ENCODE peak calls at places on chromosomes 2 and 18, in six cellular contexts. One of them, this sample, is unnamed.

GRCh38 chr2:10266133-10266620 is 36.5 kb upstream of the HPCAL1 start:
- DNase-seq in tibial artery: peak; percentile 25
- DNase-seq in NAMALWA: no peak
- DNase-seq in epithelial cell of esophagus: no peak
- DNase-seq in AG10803: peak; percentile 58
- DNase-seq in foreskin fibroblast: peak; percentile 34
- DNase-seq in this sample: no peak

GRCh38 chr2:167294031-167294774 is 405.9 kb downstream of the XIRP2 start:
- DNase-seq in tibial artery: peak; percentile 66
- DNase-seq in AG10803: no peak
- DNase-seq in NAMALWA: no peak
- DNase-seq in epithelial cell of esophagus: peak; percentile 10
- DNase-seq in foreskin fibroblast: peak; percentile 15
- DNase-seq in this sample: no peak

GRCh38 chr2:28068098-28068497 is 177.6 kb downstream of the BABAM2 start:
- DNase-seq in tibial artery: no peak
- DNase-seq in foreskin fibroblast: no peak
- DNase-seq in epithelial cell of esophagus: peak; percentile 63
- DNase-seq in AG10803: peak; percentile 42
- DNase-seq in NAMALWA: no peak
- DNase-seq in this sample: no peak

GRCh38 chr2:71692621-71693277 is 239.4 kb downstream of the DYSF start:
- DNase-seq in epithelial cell of esophagus: no peak
- DNase-seq in tibial artery: peak; percentile 19
- DNase-seq in AG10803: no peak
- DNase-seq in NAMALWA: no peak
- DNase-seq in foreskin fibroblast: no peak
- DNase-seq in this sample: no peak

GRCh38 chr2:179936654-179937053 is 70.4 kb downstream of the CWC22 start:
- DNase-seq in foreskin fibroblast: no peak
- DNase-seq in NAMALWA: peak; percentile 81
- DNase-seq in tibial artery: no peak
- DNase-seq in AG10803: no peak
- DNase-seq in epithelial cell of esophagus: peak; percentile 53
- DNase-seq in this sample: no peak

GRCh38 chr2:28545590-28546195 is 49.8 kb downstream of the PLB1 start:
- DNase-seq in NAMALWA: no peak
- DNase-seq in foreskin fibroblast: no peak
- DNase-seq in tibial artery: no peak
- DNase-seq in epithelial cell of esophagus: peak; percentile 97
- DNase-seq in AG10803: no peak
- DNase-seq in this sample: no peak

GRCh38 chr2:86078801-86079545 is 26.7 kb downstream of the POLR1A start:
- DNase-seq in foreskin fibroblast: no peak
- DNase-seq in NAMALWA: peak; percentile 47
- DNase-seq in tibial artery: no peak
- DNase-seq in epithelial cell of esophagus: peak; percentile 65
- DNase-seq in AG10803: peak; percentile 58
- DNase-seq in this sample: no peak

GRCh38 chr2:120747281-120747680 is 11.6 kb downstream of the GLI2 start:
- DNase-seq in NAMALWA: no peak
- DNase-seq in foreskin fibroblast: no peak
- DNase-seq in tibial artery: peak; percentile 45
- DNase-seq in epithelial cell of esophagus: no peak
- DNase-seq in AG10803: peak; percentile 53
- DNase-seq in this sample: no peak

GRCh38 chr2:237434916-237435315 is 21.0 kb upstream of the COL6A3 start:
- DNase-seq in tibial artery: no peak
- DNase-seq in NAMALWA: no peak
- DNase-seq in foreskin fibroblast: no peak
- DNase-seq in epithelial cell of esophagus: no peak
- DNase-seq in AG10803: peak; percentile 76
- DNase-seq in this sample: no peak

GRCh38 chr18:68454511-68455228 is 260.2 kb downstream of the TMX3 start:
- DNase-seq in tibial artery: no peak
- DNase-seq in foreskin fibroblast: peak; percentile 75
- DNase-seq in AG10803: peak; percentile 59
- DNase-seq in NAMALWA: no peak
- DNase-seq in epithelial cell of esophagus: peak; percentile 62
- DNase-seq in this sample: no peak

GRCh38 chr2:111165084-111165483 is 44.4 kb downstream of the BCL2L11 start:
- DNase-seq in tibial artery: no peak
- DNase-seq in epithelial cell of esophagus: no peak
- DNase-seq in AG10803: no peak
- DNase-seq in NAMALWA: no peak
- DNase-seq in foreskin fibroblast: no peak
- DNase-seq in this sample: no peak

GRCh38 chr2:55550368-55551102 is 31.0 kb downstream of the CFAP36 start:
- DNase-seq in AG10803: peak; percentile 62
- DNase-seq in epithelial cell of esophagus: peak; percentile 7
- DNase-seq in tibial artery: no peak
- DNase-seq in foreskin fibroblast: peak; percentile 58
- DNase-seq in NAMALWA: no peak
- DNase-seq in this sample: no peak

GRCh38 chr2:105612049-105612448 is 132.7 kb upstream of the NCK2 start:
- DNase-seq in AG10803: no peak
- DNase-seq in NAMALWA: no peak
- DNase-seq in epithelial cell of esophagus: no peak
- DNase-seq in tibial artery: no peak
- DNase-seq in foreskin fibroblast: no peak
- DNase-seq in this sample: no peak

GRCh38 chr2:151289972-151290335 is 486 bp upstream of the NMI start:
- DNase-seq in foreskin fibroblast: peak; percentile 60
- DNase-seq in epithelial cell of esophagus: peak; percentile 92
- DNase-seq in tibial artery: no peak
- DNase-seq in AG10803: peak; percentile 66
- DNase-seq in NAMALWA: no peak
- DNase-seq in this sample: peak; percentile 38

GRCh38 chr2:86037141-86037794 is 68.4 kb downstream of the POLR1A start:
- DNase-seq in AG10803: peak; percentile 96
- DNase-seq in foreskin fibroblast: peak; percentile 95
- DNase-seq in epithelial cell of esophagus: peak; percentile 46
- DNase-seq in tibial artery: peak; percentile 82
- DNase-seq in NAMALWA: peak; percentile 89
- DNase-seq in this sample: no peak

GRCh38 chr2:8663997-8664396 is 17.9 kb upstream of the ID2 start:
- DNase-seq in epithelial cell of esophagus: no peak
- DNase-seq in AG10803: no peak
- DNase-seq in NAMALWA: peak; percentile 11
- DNase-seq in tibial artery: no peak
- DNase-seq in foreskin fibroblast: no peak
- DNase-seq in this sample: no peak

GRCh38 chr2:158904126-158904525 is 64.3 kb upstream of the TANC1 start:
- DNase-seq in tibial artery: no peak
- DNase-seq in epithelial cell of esophagus: no peak
- DNase-seq in NAMALWA: no peak
- DNase-seq in foreskin fibroblast: no peak
- DNase-seq in AG10803: no peak
- DNase-seq in this sample: no peak

GRCh38 chr2:235766206-235766794 is 272.5 kb downstream of the AGAP1 start:
- DNase-seq in foreskin fibroblast: peak; percentile 54
- DNase-seq in epithelial cell of esophagus: peak; percentile 70
- DNase-seq in tibial artery: peak; percentile 67
- DNase-seq in NAMALWA: peak; percentile 79
- DNase-seq in AG10803: peak; percentile 78
- DNase-seq in this sample: peak; percentile 85

GRCh38 chr2:240433973-240434727 is 1.3 kb upstream of the GPC1 start:
- DNase-seq in epithelial cell of esophagus: peak; percentile 99
- DNase-seq in foreskin fibroblast: peak; percentile 96
- DNase-seq in tibial artery: peak; percentile 87
- DNase-seq in AG10803: peak; percentile 94
- DNase-seq in NAMALWA: no peak
- DNase-seq in this sample: no peak

GRCh38 chr18:35438480-35439234 is 59.1 kb downstream of the INO80C start:
- DNase-seq in NAMALWA: no peak
- DNase-seq in foreskin fibroblast: no peak
- DNase-seq in AG10803: no peak
- DNase-seq in tibial artery: no peak
- DNase-seq in epithelial cell of esophagus: peak; percentile 56
- DNase-seq in this sample: no peak

GRCh38 chr18:68482815-68483214 is 232.1 kb downstream of the TMX3 start:
- DNase-seq in AG10803: no peak
- DNase-seq in epithelial cell of esophagus: no peak
- DNase-seq in foreskin fibroblast: no peak
- DNase-seq in NAMALWA: no peak
- DNase-seq in tibial artery: no peak
- DNase-seq in this sample: no peak

GRCh38 chr2:240818543-240819403 is 1.2 kb downstream of the KIF1A start:
- DNase-seq in NAMALWA: no peak
- DNase-seq in foreskin fibroblast: no peak
- DNase-seq in epithelial cell of esophagus: no peak
- DNase-seq in AG10803: no peak
- DNase-seq in tibial artery: no peak
- DNase-seq in this sample: no peak

GRCh38 chr18:33837191-33837590 is 259.2 kb downstream of the ASXL3 start:
- DNase-seq in AG10803: no peak
- DNase-seq in tibial artery: no peak
- DNase-seq in foreskin fibroblast: no peak
- DNase-seq in epithelial cell of esophagus: peak; percentile 5
- DNase-seq in NAMALWA: no peak
- DNase-seq in this sample: no peak

GRCh38 chr2:121171625-121172119 is 113.3 kb downstream of the TFCP2L1 start:
- DNase-seq in tibial artery: no peak
- DNase-seq in NAMALWA: no peak
- DNase-seq in foreskin fibroblast: no peak
- DNase-seq in AG10803: no peak
- DNase-seq in epithelial cell of esophagus: no peak
- DNase-seq in this sample: no peak

GRCh38 chr2:26460613-26461031 is 17.3 kb downstream of the OTOF start:
- DNase-seq in AG10803: no peak
- DNase-seq in epithelial cell of esophagus: no peak
- DNase-seq in tibial artery: peak; percentile 53
- DNase-seq in NAMALWA: no peak
- DNase-seq in foreskin fibroblast: no peak
- DNase-seq in this sample: no peak

GRCh38 chr2:109143214-109144187 is 14.5 kb downstream of the SH3RF3 start:
- DNase-seq in NAMALWA: no peak
- DNase-seq in tibial artery: peak; percentile 12
- DNase-seq in epithelial cell of esophagus: no peak
- DNase-seq in foreskin fibroblast: no peak
- DNase-seq in AG10803: no peak
- DNase-seq in this sample: peak; percentile 43

GRCh38 chr2:224222320-224222719 is 179.6 kb downstream of the FAM124B start:
- DNase-seq in NAMALWA: peak; percentile 20
- DNase-seq in AG10803: peak; percentile 43
- DNase-seq in foreskin fibroblast: no peak
- DNase-seq in tibial artery: no peak
- DNase-seq in epithelial cell of esophagus: peak; percentile 50
- DNase-seq in this sample: no peak

GRCh38 chr2:147998203-147998602 is 22.3 kb downstream of the ORC4 start:
- DNase-seq in foreskin fibroblast: no peak
- DNase-seq in tibial artery: no peak
- DNase-seq in AG10803: no peak
- DNase-seq in NAMALWA: no peak
- DNase-seq in epithelial cell of esophagus: no peak
- DNase-seq in this sample: no peak